ENCODE peak calls at places on chromosomes 13 and 19, in four cellular contexts. D is A549, P is K562, Y is H1. N is an unnamed sample.

GRCh38 chr19:35396240-35396885 is 25.5 kb downstream of the GPR42 start:
- DNase-seq in D (no peak), P (no peak), Y (no peak), N (no peak)

GRCh38 chr19:23410155-23410554 is 14.9 kb upstream of the ZNF91 start:
- DNase-seq in Y (no peak), P (no peak), D (no peak), N (no peak)

GRCh38 chr19:39435499-39436349 is at the start of gene RPS16:
- DNase-seq in D (peak; percentile 100), P (peak; percentile 95), Y (peak; percentile 97), N (peak; percentile 95)

GRCh38 chr13:50380905-50381304 is 365.7 kb downstream of the KCNRG start:
- DNase-seq in Y (no peak), D (no peak), P (no peak), N (no peak)

GRCh38 chr19:55646889-55647731 is 902 bp upstream of the CCDC106 start:
- DNase-seq in Y (no peak), D (no peak), P (no peak), N (no peak)

GRCh38 chr13:18948664-18949488 is 232.7 kb downstream of the TUBA3C start:
- DNase-seq in D (no peak), P (no peak), Y (no peak), N (no peak)

GRCh38 chr13:80361883-80362327 is 21.0 kb upstream of the SPRY2 start:
- DNase-seq in P (no peak), D (peak; percentile 17), Y (no peak), N (peak; percentile 71)

GRCh38 chr13:60411983-60412382 is 15.0 kb downstream of the TDRD3 start:
- DNase-seq in P (no peak), D (no peak), Y (no peak), N (no peak)

GRCh38 chr13:32549788-32550187 is 11.2 kb upstream of the N4BP2L2 start:
- DNase-seq in P (no peak), D (no peak), Y (no peak), N (no peak)

GRCh38 chr13:80341098-80341701 is at the start of gene SPRY2:
- DNase-seq in P (peak; percentile 67), D (peak; percentile 92), Y (peak; percentile 85), N (peak; percentile 99)

GRCh38 chr19:38263696-38264485 is 482 bp upstream of the SPINT2 start:
- DNase-seq in D (peak; percentile 87), Y (no peak), P (peak; percentile 52), N (no peak)

GRCh38 chr19:45592366-45592765 is 7.8 kb upstream of the OPA3 start:
- DNase-seq in P (no peak), D (no peak), Y (no peak), N (no peak)

GRCh38 chr13:113086031-113086750 is 19.4 kb upstream of the F7 start:
- DNase-seq in D (peak; percentile 28), P (peak; percentile 32), Y (no peak), N (no peak)
- TF ChIP-seq CTCF in D (no peak), P (peak; percentile 37), Y (peak; percentile 77), N (peak; percentile 25)

GRCh38 chr13:82655518-82655855 is 1226.8 kb downstream of the SLITRK1 start:
- DNase-seq in D (no peak), Y (no peak), P (no peak), N (no peak)

GRCh38 chr13:82654143-82654542 is 1228.1 kb downstream of the SLITRK1 start:
- DNase-seq in D (no peak), P (no peak), Y (no peak), N (no peak)

GRCh38 chr13:82657471-82657870 is 1224.8 kb downstream of the SLITRK1 start:
- DNase-seq in D (no peak), Y (no peak), P (no peak), N (no peak)

DNA sequence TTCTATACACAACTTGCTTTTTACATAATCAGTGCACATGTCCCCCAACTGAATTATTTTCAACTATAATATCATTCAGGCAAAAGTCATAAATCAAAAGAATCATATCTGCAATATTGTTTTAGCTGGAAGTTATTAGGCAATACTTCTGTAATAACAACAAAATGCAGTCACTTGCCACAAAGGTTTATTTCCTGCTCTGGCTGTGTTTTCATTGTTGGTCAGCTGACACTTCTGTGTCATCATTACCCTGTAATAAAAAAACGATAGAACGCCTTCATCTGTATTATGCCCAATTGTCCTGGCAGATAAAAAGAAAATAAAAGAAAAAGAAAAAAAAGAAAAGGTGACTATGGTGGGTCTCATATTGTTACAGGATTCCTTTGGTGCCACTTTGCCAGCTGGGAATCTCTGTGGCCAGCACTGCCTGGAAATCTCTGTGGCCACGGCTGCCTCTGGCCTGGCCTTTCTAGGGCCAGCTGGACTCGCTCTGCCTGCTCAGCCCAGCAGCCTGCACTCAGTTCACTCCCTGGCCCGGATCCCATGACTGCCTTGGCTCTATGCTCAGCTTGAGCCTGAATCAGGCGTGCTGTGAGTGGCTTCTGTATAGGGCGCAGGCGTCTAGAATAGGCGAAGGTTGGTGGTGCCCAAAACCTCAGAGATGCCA is 1227.3 kb downstream of the SLITRK1 start:
- DNase-seq in D (no peak), Y (no peak), P (no peak), N (no peak)
- TF ChIP-seq MAX in D (no peak), Y (no peak), P (no peak), N (no peak)

GRCh38 chr13:48158915-48159314 is 64.0 kb upstream of the MED4 start:
- DNase-seq in D (no peak), Y (no peak), P (no peak), N (peak; percentile 60)
- H3K4me3 ChIP-seq in D (no peak overlapping the region), Y (no peak overlapping the region), P (no peak overlapping the region), N (no peak overlapping the region)

GRCh38 chr13:48400820-48401219 is 12.1 kb downstream of the LPAR6 start:
- DNase-seq in Y (no peak), P (no peak), D (peak; percentile 47), N (peak; percentile 36)
- TF ChIP-seq CTCF in Y (no peak), P (no peak), D (no peak), N (no peak)

DNA sequence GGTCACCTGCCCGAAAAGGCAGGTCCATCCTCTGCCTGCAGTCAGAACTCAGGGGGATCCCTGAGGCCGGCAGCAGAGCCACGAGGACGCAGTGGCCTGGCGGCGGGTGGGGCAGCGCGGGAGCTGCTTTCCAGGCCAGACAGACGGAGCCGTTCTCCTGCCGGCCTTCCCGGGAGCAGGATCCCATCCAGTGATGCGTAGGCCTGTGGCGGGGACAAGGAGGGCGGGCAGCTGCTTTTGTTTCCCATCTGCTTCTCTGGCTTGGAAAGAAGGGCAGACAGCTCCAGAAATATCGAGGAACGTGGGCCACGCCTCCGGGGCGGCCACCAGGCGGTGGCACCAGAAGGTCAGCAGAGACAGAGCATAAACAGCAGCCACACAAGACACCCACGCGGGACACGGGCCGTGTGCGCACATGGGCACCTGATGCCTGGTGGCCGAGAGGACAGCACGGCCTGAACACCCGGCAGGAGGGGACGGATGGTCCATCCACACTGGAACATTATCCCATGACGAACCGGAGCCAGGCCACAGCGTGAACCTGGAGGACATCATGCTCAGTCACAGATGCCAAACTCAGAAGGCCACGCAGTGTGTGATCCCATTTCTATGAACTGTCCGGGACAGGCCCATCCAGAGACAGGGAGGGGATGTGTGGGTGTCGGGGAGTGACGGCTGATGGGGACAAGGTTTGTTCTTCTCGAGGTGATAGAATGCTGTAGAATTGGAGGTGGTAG is 13.9 kb upstream of the MKNK2 start:
- DNase-seq in D (no peak), P (no peak), Y (no peak), N (no peak)
- TF ChIP-seq MAX in D (no peak), P (no peak), Y (no peak), N (no peak)

DNA sequence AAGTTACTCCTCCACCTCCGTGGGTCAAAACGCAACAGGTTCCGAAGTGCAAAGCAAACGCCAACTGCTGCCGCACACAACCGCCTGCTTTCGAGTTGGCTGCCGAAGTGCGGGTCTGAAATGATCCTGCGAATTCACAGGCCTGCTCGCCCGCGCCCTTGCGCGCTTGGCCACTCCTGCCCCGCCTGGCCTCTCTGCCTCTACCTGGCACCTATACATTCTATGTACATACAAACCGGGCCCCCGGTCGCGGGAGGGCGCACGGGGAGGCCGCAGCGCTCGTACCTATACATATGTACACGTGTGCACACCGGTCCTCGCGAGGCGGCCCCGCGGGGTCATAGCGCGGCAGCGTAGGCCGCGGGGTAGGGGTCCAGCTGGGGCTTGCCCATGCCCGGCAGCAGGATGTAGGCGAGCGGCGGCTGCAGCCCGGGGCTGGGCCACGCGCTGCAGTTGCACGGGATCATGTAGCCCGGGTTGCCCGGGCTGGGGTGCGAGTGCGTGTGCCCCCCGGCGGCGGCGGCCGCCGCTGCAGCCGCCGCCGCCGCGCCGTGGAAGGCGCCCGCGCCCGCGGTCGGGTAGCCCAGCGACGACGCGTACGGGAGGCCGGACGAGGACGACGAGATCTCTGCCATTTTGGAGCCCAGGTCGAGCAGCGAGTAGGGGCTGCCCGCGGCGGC is 1.3 kb downstream of the SOX21 start:
- DNase-seq in P (peak; percentile 54), Y (peak; percentile 78), D (peak; percentile 42), N (no peak)
- H3K4me3 ChIP-seq in P (no peak overlapping the region), Y (peak overlapping the region; percentile 68), D (peak overlapping the region; percentile 55), N (no peak overlapping the region)

DNA sequence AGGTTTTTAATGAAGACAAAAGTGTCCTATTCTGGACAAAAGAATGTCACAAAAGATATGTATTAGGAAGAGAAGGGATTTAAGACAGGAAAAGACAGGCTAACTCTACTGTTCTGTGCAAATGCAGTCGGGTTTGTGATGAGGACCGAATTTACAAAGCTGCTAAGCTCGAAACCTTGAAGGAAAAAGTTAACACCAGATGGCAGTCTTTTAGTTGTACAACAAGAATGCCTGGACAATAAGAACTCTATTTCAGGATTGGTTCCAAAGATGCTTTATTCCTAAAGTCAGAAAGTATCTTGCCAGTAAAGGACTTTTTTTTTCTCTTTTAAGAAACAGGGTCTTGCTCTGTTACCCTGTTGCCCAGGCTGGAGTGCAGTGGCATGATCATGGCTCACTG is 51.1 kb downstream of the HS6ST3 start:
- DNase-seq in P (no peak), D (peak; percentile 25), Y (no peak), N (peak; percentile 35)
- TF ChIP-seq CTCF in P (no peak), D (peak; percentile 13), Y (peak; percentile 44), N (peak; percentile 6)

GRCh38 chr13:43629691-43630480 is 156.9 kb downstream of the ENOX1 start:
- DNase-seq in D (no peak), P (no peak), Y (no peak), N (peak; percentile 20)
- TF ChIP-seq MAX in D (no peak), P (no peak), Y (no peak), N (no peak)